ENCODE peak calls at places on chromosomes 5 and 9, in seven cellular contexts. M is lung, F is tibial artery, D is uterus, I is Panc1, Q is A549, W is skeletal muscle cell. E is an unnamed sample.

GRCh38 chr9:97710356-97711222 is 13.4 kb upstream of the XPA start:
- DNase-seq in D (peak), F (peak), M (peak), W (no peak), I (no peak), Q (peak), E (peak)

GRCh38 chr5:115459844-115460243 is 84.7 kb downstream of the FEM1C start:
- DNase-seq in D (no peak), F (no peak), W (no peak), Q (no peak), I (no peak), M (no peak), E (no peak)

GRCh38 chr9:105254226-105254625 is 9.8 kb downstream of the SLC44A1 start:
- DNase-seq in I (no peak), F (no peak), Q (no peak), D (no peak), W (no peak), M (no peak), E (no peak)

GRCh38 chr5:168992687-168993086 is 308.3 kb downstream of the SLIT3 start:
- DNase-seq in M (no peak), D (no peak), F (no peak), W (no peak), I (no peak), Q (no peak), E (peak)

GRCh38 chr5:42756630-42757601 is at the start of gene CCDC152:
- DNase-seq in W (no peak), F (no peak), Q (no peak), M (no peak), I (no peak), D (no peak), E (no peak)

GRCh38 chr5:130923543-130924159 is 241.4 kb downstream of the HINT1 start:
- DNase-seq in I (no peak), W (no peak), D (no peak), M (no peak), F (no peak), Q (no peak), E (no peak)

GRCh38 chr9:3419892-3420291 is 105.9 kb downstream of the RFX3 start:
- DNase-seq in D (no peak), M (no peak), Q (no peak), F (no peak), W (no peak), I (no peak), E (no peak)

GRCh38 chr5:126384985-126385384 is 38.2 kb upstream of the GRAMD2B start:
- DNase-seq in D (no peak), I (no peak), M (no peak), W (peak), F (no peak), Q (no peak), E (peak)

GRCh38 chr9:125430611-125431305 is 169.1 kb downstream of the GAPVD1 start:
- DNase-seq in D (no peak), I (no peak), M (no peak), F (no peak), W (no peak), Q (no peak), E (no peak)

GRCh38 chr9:21153688-21154608 is 12.3 kb upstream of the IFNW1 start:
- DNase-seq in W (peak), M (no peak), I (peak), F (no peak), Q (no peak), D (no peak), E (peak)

GRCh38 chr9:122580360-122580759 is 2.8 kb downstream of the OR1L8 start:
- DNase-seq in Q (peak), W (peak), F (no peak), D (no peak), I (no peak), M (no peak), E (no peak)

GRCh38 chr9:33851301-33851700 is 34.3 kb downstream of the UBE2R2 start:
- DNase-seq in I (no peak), F (no peak), W (no peak), D (no peak), Q (no peak), M (no peak), E (no peak)

GRCh38 chr5:71734141-71734540 is 15.1 kb downstream of the CARTPT start:
- DNase-seq in M (no peak), I (no peak), F (no peak), D (no peak), W (no peak), Q (no peak), E (no peak)

GRCh38 chr5:59177644-59178043 is 594.8 kb downstream of the RAB3C start:
- DNase-seq in F (no peak), D (no peak), M (no peak), Q (no peak), W (no peak), I (no peak), E (no peak)

GRCh38 chr5:90985341-90985740 is 397.8 kb downstream of the ARRDC3 start:
- DNase-seq in I (no peak), W (no peak), M (no peak), Q (no peak), D (no peak), F (no peak), E (no peak)

GRCh38 chr9:6086006-6086655 is 70.7 kb upstream of the RANBP6 start:
- DNase-seq in M (no peak), F (no peak), I (no peak), D (no peak), Q (no peak), W (no peak), E (no peak)

GRCh38 chr9:37784291-37784639 is 599 bp downstream of the EXOSC3 start:
- DNase-seq in M (no peak), Q (peak), W (no peak), I (no peak), D (no peak), F (no peak), E (no peak)

GRCh38 chr5:145245354-145245753 is 589.8 kb downstream of the PRELID2 start:
- DNase-seq in I (no peak), F (no peak), Q (no peak), W (no peak), M (no peak), D (no peak), E (no peak)

GRCh38 chr5:138696501-138696900 is 56.7 kb upstream of the CTNNA1 start:
- DNase-seq in F (no peak), Q (no peak), M (no peak), W (peak), D (no peak), I (no peak), E (peak)

GRCh38 chr5:147081256-147081872 is 153.5 kb upstream of the STK32A start:
- DNase-seq in I (no peak), F (no peak), M (no peak), Q (no peak), W (no peak), D (no peak), E (no peak)

GRCh38 chr9:35675732-35676392 is 2.1 kb downstream of the CA9 start:
- DNase-seq in M (no peak), F (no peak), Q (no peak), W (no peak), I (no peak), D (no peak), E (no peak)

GRCh38 chr5:76622973-76623596 is at the start of gene F2RL2:
- DNase-seq in I (no peak), M (no peak), D (peak), Q (peak), W (peak), F (no peak), E (peak)
- H3K4me3 ChIP-seq in I (peak), M (no peak), D (no peak), Q (peak), W (peak), F (no peak), E (peak)

GRCh38 chr5:139696894-139697658 is 48.9 kb downstream of the CXXC5 start:
- DNase-seq in M (peak), W (peak), D (peak), I (no peak), F (peak), Q (no peak), E (peak)
- H3K4me3 ChIP-seq in M (no peak), W (peak), D (peak), I (peak), F (peak), Q (no peak), E (peak)

DNA sequence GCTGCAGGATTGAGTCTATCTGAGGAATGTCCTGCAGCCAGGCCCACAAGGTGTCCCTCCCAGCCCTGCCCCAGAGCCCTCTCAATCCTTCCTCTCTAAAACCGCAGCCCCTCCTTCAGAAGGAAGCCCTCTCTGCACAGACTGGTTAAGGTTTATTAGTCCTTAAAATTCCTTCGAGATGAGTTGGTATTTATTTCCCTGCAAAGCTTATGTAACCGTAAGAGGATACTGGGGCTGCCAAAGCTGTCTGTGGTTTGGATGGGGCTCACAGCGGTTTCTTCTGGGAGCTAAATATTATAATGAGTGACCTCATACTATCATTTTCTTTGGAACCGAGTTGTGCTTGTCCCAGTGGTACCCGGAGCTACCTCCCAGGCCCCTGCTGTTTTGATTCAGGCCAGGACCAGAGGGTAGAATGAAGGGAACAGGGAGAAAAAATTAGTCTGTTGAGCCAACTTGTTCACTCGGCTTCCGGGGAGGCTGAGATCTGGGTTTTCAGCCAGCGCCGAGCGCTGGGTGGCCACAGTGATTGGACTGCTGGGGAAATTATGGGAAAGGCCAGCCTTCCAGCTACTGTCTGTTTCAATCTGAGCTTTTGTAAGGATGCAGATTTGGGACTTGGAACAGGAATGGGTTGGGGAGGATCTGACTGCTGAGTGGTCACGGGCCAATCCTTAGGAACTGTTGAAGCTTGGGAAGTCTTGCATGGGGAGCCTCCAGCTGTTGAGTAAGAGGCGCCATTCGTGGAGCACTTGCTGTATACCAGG is 107.5 kb downstream of the NDFIP1 start:
- DNase-seq in F (peak), W (peak), D (peak), M (peak), Q (peak), I (peak), E (peak)
- H3K4me3 ChIP-seq in F (peak), W (peak), D (no peak), M (no peak), Q (no peak), I (peak), E (no peak)

DNA sequence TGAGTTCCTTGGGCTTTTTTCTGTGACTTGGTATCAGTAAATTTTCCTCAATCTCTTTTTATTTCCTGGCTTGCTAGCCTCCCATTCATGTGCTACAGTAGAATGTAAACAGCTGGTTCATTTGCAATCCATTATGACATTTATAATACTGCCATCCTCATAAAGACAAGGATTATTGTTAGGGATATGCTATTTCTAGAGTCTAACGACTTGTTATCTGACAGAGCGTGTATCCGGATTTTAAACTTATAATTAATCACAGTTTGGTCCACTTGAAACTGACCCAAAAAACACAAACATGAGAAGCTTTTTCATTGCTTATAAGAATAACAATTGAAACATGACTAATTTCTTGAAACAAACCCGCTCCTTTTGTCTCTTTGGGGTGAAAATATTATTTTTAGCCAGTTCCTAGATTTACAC is 585.8 kb downstream of the TLE4 start:
- DNase-seq in M (no peak), D (no peak), F (no peak), Q (no peak), W (no peak), I (no peak), E (peak)
- H3K4me3 ChIP-seq in M (no peak), D (no peak), F (no peak), Q (no peak), W (no peak), I (no peak), E (peak)

DNA sequence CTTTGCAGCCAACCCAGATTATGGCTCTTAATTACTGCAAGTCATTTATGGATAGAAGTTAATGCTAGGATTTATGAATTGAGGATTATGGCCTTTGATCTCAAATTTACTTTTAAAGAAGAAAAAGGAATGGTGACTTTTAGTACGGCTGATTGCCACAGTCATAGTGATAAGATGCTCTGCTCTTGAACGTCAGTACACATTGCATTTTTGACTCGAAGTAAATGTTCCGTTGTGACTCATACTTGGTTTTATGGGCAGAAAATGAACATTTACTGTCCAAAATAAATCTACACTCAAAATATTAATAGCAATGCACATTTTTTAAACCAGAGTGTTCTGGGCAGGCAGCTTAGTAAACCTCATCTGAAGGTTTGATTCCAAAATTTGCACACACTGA is 825 bp downstream of the ADAMTSL1 start:
- DNase-seq in Q (no peak), M (no peak), I (no peak), F (no peak), W (no peak), D (no peak), E (no peak)
- H3K4me3 ChIP-seq in Q (no peak), M (no peak), I (no peak), F (peak), W (peak), D (peak), E (peak)

DNA sequence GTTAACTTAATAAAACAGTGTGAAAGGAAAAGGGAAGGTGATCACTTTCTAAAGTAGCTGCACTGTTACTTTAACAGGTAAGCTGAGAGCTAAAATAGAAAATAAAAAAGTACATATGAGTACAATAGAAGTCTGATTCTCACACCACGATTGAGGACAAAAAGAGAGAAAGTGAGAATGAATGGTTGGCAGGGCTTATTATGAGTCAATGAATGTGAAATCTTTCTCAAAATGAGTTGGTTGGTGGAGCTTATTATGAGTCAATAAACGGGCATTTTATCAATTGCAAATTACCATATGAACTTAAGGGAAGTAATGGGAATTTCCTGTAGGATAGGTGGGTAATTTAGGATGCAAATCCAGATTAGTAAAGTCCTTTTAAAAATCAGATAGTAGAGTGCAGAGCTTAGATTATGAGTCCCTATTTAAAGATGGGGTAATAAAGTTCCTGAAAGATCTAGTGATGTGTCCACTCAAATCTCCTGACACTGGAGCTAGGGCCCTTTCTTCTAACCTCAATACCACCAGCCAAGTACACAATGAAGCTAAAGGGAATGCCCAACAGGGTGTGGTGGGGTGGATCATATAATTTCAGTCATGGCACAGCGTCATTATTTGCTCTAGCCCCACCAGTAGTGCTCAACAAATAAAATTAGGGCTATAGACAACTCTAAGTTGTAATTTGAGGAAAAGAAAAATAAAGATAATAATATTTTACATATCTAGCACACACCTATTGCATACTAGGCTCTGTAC is 21.1 kb upstream of the TLR4 start:
- DNase-seq in I (no peak), M (no peak), Q (no peak), W (no peak), D (no peak), F (no peak), E (no peak)
- H3K4me3 ChIP-seq in I (no peak), M (no peak), Q (no peak), W (no peak), D (no peak), F (no peak), E (no peak)

GRCh38 chr5:141849371-141850182 is 28.6 kb downstream of the PCDH1 start:
- DNase-seq in W (no peak), Q (peak), D (peak), M (peak), F (peak), I (peak), E (peak)

GRCh38 chr5:141850183-141850768 is 27.9 kb downstream of the PCDH1 start:
- DNase-seq in Q (peak), F (peak), W (no peak), I (no peak), M (peak), D (peak), E (peak)

GRCh38 chr5:141852448-141852847 is 25.8 kb downstream of the PCDH1 start:
- DNase-seq in W (no peak), Q (no peak), F (no peak), D (no peak), I (no peak), M (no peak), E (no peak)

GRCh38 chr5:141851195-141851874 is 26.9 kb downstream of the PCDH1 start:
- DNase-seq in D (no peak), Q (no peak), M (no peak), F (no peak), W (no peak), I (no peak), E (no peak)

DNA sequence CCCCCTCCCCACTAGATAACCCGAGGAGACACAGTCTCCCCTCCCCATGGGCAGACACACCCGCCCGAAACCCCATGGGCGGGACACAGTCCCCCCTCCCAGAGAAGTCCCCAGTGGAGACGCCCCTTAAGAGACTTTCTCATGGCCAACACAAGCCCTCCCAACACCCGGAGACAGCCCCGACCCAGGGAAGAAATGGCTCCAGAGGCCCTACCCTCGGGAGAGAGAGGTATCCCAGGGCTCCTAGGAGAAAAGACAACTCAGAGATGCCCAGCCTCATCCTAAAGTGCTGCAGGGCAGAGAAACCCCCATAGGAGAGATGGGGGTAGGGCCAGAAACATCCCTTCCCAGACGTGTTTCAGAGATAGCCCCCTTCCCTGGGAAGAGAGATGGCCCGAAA is 27.4 kb downstream of the PCDH1 start:
- DNase-seq in Q (peak), I (no peak), M (no peak), F (no peak), W (no peak), D (no peak), E (peak)
- H3K4me3 ChIP-seq in Q (peak), I (peak), M (no peak), F (peak), W (peak), D (peak), E (peak)

GRCh38 chr5:81195334-81195929 is 37.7 kb upstream of the CKMT2 start:
- DNase-seq in M (no peak), D (no peak), W (no peak), Q (no peak), F (no peak), I (no peak), E (no peak)

GRCh38 chr5:81192351-81192750 is 40.8 kb upstream of the CKMT2 start:
- DNase-seq in M (no peak), D (no peak), W (no peak), I (no peak), Q (no peak), F (no peak), E (no peak)

GRCh38 chr5:81189875-81190467 is 43.2 kb upstream of the CKMT2 start:
- DNase-seq in W (no peak), M (no peak), F (no peak), Q (no peak), D (no peak), I (no peak), E (no peak)

GRCh38 chr5:81191726-81192125 is 41.4 kb upstream of the CKMT2 start:
- DNase-seq in I (no peak), D (no peak), F (no peak), W (no peak), M (no peak), Q (no peak), E (no peak)

GRCh38 chr5:81194633-81195333 is 38.3 kb upstream of the CKMT2 start:
- DNase-seq in D (peak), Q (peak), M (peak), I (peak), W (peak), F (peak), E (peak)
- H3K4me3 ChIP-seq in D (no peak), Q (no peak), M (no peak), I (peak), W (peak), F (no peak), E (no peak)

E was measured in SJCRH30.